ENCODE peak calls at places on chromosomes 13 and 19, in eight cellular contexts. K is T-cell; P is anterior cingulate cortex; R is lower leg skin; U is stimulated activated CD4-positive, alpha-beta T cell treated with anti-CD3 and anti-CD28 coated beads, Interleukin-15, amount 100 ng/mL, for 1 hour; O is amniotic stem cell; X is AG04450; W is NCI-H187. E is an unnamed sample.
A peak's percentile ranks its signal among the peaks of the same experiment; 100 is the strongest.

GRCh38 chr19:30662211-30662861 is 290.2 kb downstream of the ZNF536 start:
- DNase-seq in K (no peak), P (no peak), R (peak; percentile 70), U (no peak), O (no peak), X (no peak), W (no peak), E (no peak)

GRCh38 chr13:101512650-101513049 is 60.2 kb downstream of the ITGBL1 start:
- DNase-seq in K (no peak), P (no peak), R (no peak), U (no peak), O (no peak), X (no peak), W (no peak), E (no peak)

GRCh38 chr13:90485441-90485840 is 862.0 kb upstream of the MIR17HG start:
- DNase-seq in K (no peak), P (no peak), R (no peak), U (no peak), O (no peak), X (no peak), W (no peak), E (no peak)

GRCh38 chr19:18700501-18701249 is 17.2 kb downstream of the CRTC1 start:
- DNase-seq in K (peak; percentile 49), P (peak; percentile 27), R (peak; percentile 95), U (peak; percentile 54), O (peak; percentile 2), X (no peak), W (peak; percentile 58), E (peak; percentile 73)

GRCh38 chr19:23563326-23563725 is 123.7 kb downstream of the ZNF675 start:
- DNase-seq in K (no peak), P (no peak), R (no peak), U (no peak), O (no peak), X (no peak), W (no peak), E (no peak)

GRCh38 chr13:74111399-74111798 is 22.8 kb downstream of the KLF12 start:
- DNase-seq in K (no peak), P (no peak), R (no peak), U (no peak), O (no peak), X (no peak), W (no peak), E (no peak)

GRCh38 chr13:38213307-38213706 is 136.3 kb upstream of the UFM1 start:
- DNase-seq in K (no peak), P (no peak), R (no peak), U (no peak), O (no peak), X (no peak), W (no peak), E (no peak)

GRCh38 chr13:75402787-75403186 is 79.2 kb downstream of the TBC1D4 start:
- DNase-seq in K (no peak), P (no peak), R (no peak), U (no peak), O (no peak), X (no peak), W (no peak), E (no peak)

GRCh38 chr13:28421674-28422410 is 73.1 kb downstream of the FLT1 start:
- DNase-seq in K (no peak), P (no peak), R (no peak), U (no peak), O (no peak), X (no peak), W (no peak), E (no peak)

GRCh38 chr13:107811233-107811632 is 404.1 kb downstream of the LIG4 start:
- DNase-seq in K (no peak), P (no peak), R (no peak), U (no peak), O (no peak), X (no peak), W (no peak), E (no peak)

GRCh38 chr13:60143775-60144174 is 20.0 kb downstream of the DIAPH3 start:
- DNase-seq in K (no peak), P (no peak), R (no peak), U (no peak), O (no peak), X (no peak), W (no peak), E (no peak)